ENCODE peak calls at places on chromosome 17, in seven cellular contexts. M is MG63; C is activated CD4-positive, alpha-beta T cell treated with anti-CD3 and anti-CD28 coated beads, Interleukin-2, amount 10 ng/mL, durations not matched to agents 7 days and 5 days; I is T-helper 17 cell; E is suprapubic skin; N is stimulated activated CD4-positive, alpha-beta T cell treated with anti-CD3 and anti-CD28 coated beads, Interleukin-12 subunit alpha, Interleukin-12 subunit beta, amount 100 ng/mL, for 48 hours; D is fibroblast of mammary gland. K is an unnamed sample.

GRCh38 chr17:27609606-27610303 is 21.2 kb upstream of the LGALS9 start:
- DNase-seq in M (peak; percentile 42), C (peak; percentile 55), I (no peak), E (no peak), N (no peak), D (peak; percentile 48), K (no peak)

GRCh38 chr17:6755731-6756184 is at the start of gene XAF1:
- DNase-seq in M (peak; percentile 25), C (peak; percentile 82), I (no peak), E (no peak), N (peak; percentile 34), D (peak; percentile 60), K (peak; percentile 14)

GRCh38 chr17:36204724-36205500 is 6.0 kb upstream of the CCL4L2 start:
- DNase-seq in M (no peak), C (no peak), I (no peak), E (no peak), N (no peak), D (no peak), K (no peak)

GRCh38 chr17:34307110-34307509 is 12.1 kb upstream of the CCL8 start:
- DNase-seq in M (no peak), C (no peak), I (no peak), E (no peak), N (no peak), D (peak; percentile 88), K (no peak)

GRCh38 chr17:61409301-61410099 is 9.9 kb downstream of the TBX2 start:
- DNase-seq in M (peak; percentile 80), C (no peak), I (peak; percentile 45), E (peak; percentile 81), N (no peak), D (peak; percentile 72), K (no peak)

GRCh38 chr17:1464186-1464585 is 8.2 kb upstream of the CRK start:
- DNase-seq in M (no peak), C (no peak), I (no peak), E (no peak), N (no peak), D (no peak), K (no peak)

GRCh38 chr17:17888821-17889220 is 52.0 kb upstream of the SREBF1 start:
- DNase-seq in M (no peak), C (no peak), I (no peak), E (no peak), N (no peak), D (no peak), K (no peak)

GRCh38 chr17:82310877-82311276 is 6.5 kb downstream of the CD7 start:
- DNase-seq in M (no peak), C (no peak), I (no peak), E (no peak), N (no peak), D (no peak), K (no peak)

GRCh38 chr17:65078441-65079160 is 22.1 kb upstream of the GNA13 start:
- DNase-seq in M (peak; percentile 67), C (no peak), I (no peak), E (no peak), N (no peak), D (peak; percentile 75), K (no peak)

GRCh38 chr17:50697076-50697475 is 10.6 kb downstream of the ANKRD40 start:
- DNase-seq in M (no peak), C (no peak), I (no peak), E (no peak), N (no peak), D (no peak), K (no peak)

GRCh38 chr17:73595068-73595865 is 49.0 kb downstream of the SDK2 start:
- DNase-seq in M (peak; percentile 94), C (peak; percentile 38), I (no peak), E (no peak), N (no peak), D (peak; percentile 21), K (no peak)

GRCh38 chr17:50787106-50787505 is 19.8 kb upstream of the ANKRD40CL start:
- DNase-seq in M (peak; percentile 12), C (no peak), I (no peak), E (no peak), N (no peak), D (no peak), K (no peak)

GRCh38 chr17:53570731-53571130 is 252.0 kb upstream of the KIF2B start:
- DNase-seq in M (no peak), C (no peak), I (no peak), E (no peak), N (no peak), D (no peak), K (no peak)

GRCh38 chr17:76538941-76539340 is 903 bp upstream of the PRCD start:
- DNase-seq in M (no peak), C (no peak), I (no peak), E (no peak), N (no peak), D (no peak), K (no peak)

GRCh38 chr17:7673239-7673638 is 14.1 kb downstream of the TP53 start:
- DNase-seq in M (no peak), C (peak; percentile 46), I (no peak), E (no peak), N (peak; percentile 33), D (peak; percentile 23), K (no peak)

GRCh38 chr17:43367588-43368242 is 31.1 kb upstream of the ARL4D start:
- DNase-seq in M (peak; percentile 71), C (peak; percentile 71), I (no peak), E (no peak), N (peak; percentile 29), D (peak; percentile 87), K (no peak)

GRCh38 chr17:63402808-63403207 is 43.3 kb downstream of the CYB561 start:
- DNase-seq in M (no peak), C (no peak), I (no peak), E (no peak), N (no peak), D (peak; percentile 84), K (no peak)

GRCh38 chr17:16486373-16487250 is 5.4 kb downstream of the LRRC75A start:
- DNase-seq in M (peak; percentile 68), C (no peak), I (no peak), E (peak; percentile 87), N (no peak), D (peak; percentile 60), K (no peak)

GRCh38 chr17:54900457-54901229 is at the start of gene TOM1L1:
- DNase-seq in M (peak; percentile 88), C (peak; percentile 12), I (peak; percentile 18), E (peak; percentile 80), N (peak; percentile 12), D (peak; percentile 48), K (peak; percentile 0)

GRCh38 chr17:64765191-64765889 is 103.2 kb upstream of the SMURF2 start:
- DNase-seq in M (no peak), C (no peak), I (no peak), E (peak; percentile 47), N (no peak), D (no peak), K (no peak)

GRCh38 chr17:41416478-41416877 is 7.9 kb downstream of the KRT37 start:
- DNase-seq in M (no peak), C (no peak), I (no peak), E (no peak), N (no peak), D (no peak), K (no peak)

GRCh38 chr17:6573982-6574688 is 17.8 kb upstream of the PITPNM3 start:
- DNase-seq in M (no peak), C (no peak), I (no peak), E (no peak), N (no peak), D (no peak), K (no peak)

GRCh38 chr17:32671891-32672290 is 185.1 kb downstream of the CDK5R1 start:
- DNase-seq in M (peak; percentile 29), C (no peak), I (no peak), E (no peak), N (no peak), D (peak; percentile 28), K (no peak)

GRCh38 chr17:77723909-77724875 is 234.3 kb upstream of the TNRC6C start:
- DNase-seq in M (no peak), C (no peak), I (no peak), E (no peak), N (no peak), D (no peak), K (no peak)

GRCh38 chr17:78120971-78121800 is 7.4 kb downstream of the TMC6 start:
- DNase-seq in M (no peak), C (peak; percentile 84), I (no peak), E (no peak), N (no peak), D (no peak), K (no peak)

GRCh38 chr17:81553018-81553615 is 964 bp upstream of the FAAP100 start:
- DNase-seq in M (peak; percentile 80), C (peak; percentile 86), I (peak; percentile 62), E (peak; percentile 90), N (peak; percentile 74), D (peak; percentile 73), K (peak; percentile 67)

GRCh38 chr17:265726-266125 is 84.3 kb upstream of the DOC2B start:
- DNase-seq in M (no peak), C (peak; percentile 3), I (no peak), E (no peak), N (no peak), D (no peak), K (no peak)

GRCh38 chr17:31529841-31530251 is 138.4 kb downstream of the RAB11FIP4 start:
- DNase-seq in M (peak; percentile 47), C (no peak), I (no peak), E (no peak), N (no peak), D (no peak), K (no peak)

GRCh38 chr17:17343160-17343735 is 40.1 kb downstream of the NT5M start:
- DNase-seq in M (no peak), C (no peak), I (no peak), E (peak; percentile 53), N (no peak), D (no peak), K (no peak)

GRCh38 chr17:40542562-40543411 is 22.5 kb downstream of the CCR7 start:
- DNase-seq in M (no peak), C (no peak), I (no peak), E (peak; percentile 92), N (peak; percentile 45), D (peak; percentile 99), K (peak; percentile 38)

GRCh38 chr17:50257574-50258224 is 16.6 kb upstream of the TMEM92 start:
- DNase-seq in M (no peak), C (no peak), I (no peak), E (no peak), N (no peak), D (no peak), K (no peak)

GRCh38 chr17:41492771-41493170 is 3.1 kb upstream of the KRT36 start:
- DNase-seq in M (peak; percentile 41), C (no peak), I (no peak), E (no peak), N (no peak), D (peak; percentile 35), K (no peak)

GRCh38 chr17:8384801-8385335 is 1.9 kb upstream of the RPL26 start:
- DNase-seq in M (peak; percentile 85), C (no peak), I (no peak), E (no peak), N (no peak), D (peak; percentile 86), K (no peak)

GRCh38 chr17:36703860-36704266 is 102.5 kb downstream of the MRM1 start:
- DNase-seq in M (peak; percentile 49), C (peak; percentile 62), I (peak; percentile 24), E (no peak), N (peak; percentile 31), D (peak; percentile 10), K (peak; percentile 44)

GRCh38 chr17:74426551-74427047 is 5.3 kb upstream of the GPRC5C start:
- DNase-seq in M (no peak), C (no peak), I (no peak), E (no peak), N (no peak), D (peak; percentile 55), K (no peak)

GRCh38 chr17:21058098-21058893 is 15.5 kb upstream of the USP22 start:
- DNase-seq in M (no peak), C (peak; percentile 14), I (no peak), E (no peak), N (no peak), D (peak; percentile 70), K (no peak)

GRCh38 chr17:78737332-78737731 is 44.7 kb downstream of the CYTH1 start:
- DNase-seq in M (no peak), C (no peak), I (no peak), E (no peak), N (no peak), D (peak; percentile 86), K (no peak)